ENCODE peak calls at places on chromosomes 12 and 14, in six cellular contexts. J is Caki2; E is CD8-positive, alpha-beta memory T cell; L is smooth muscle cell of the brain vasculature; F is lower lobe of right lung; W is kidney tubule cell. U is an unnamed sample.

GRCh38 chr12:53454710-53455109 is 2.8 kb downstream of the PCBP2 start:
- DNase-seq in J (no peak), E (no peak), L (no peak), F (no peak), W (no peak), U (no peak)

GRCh38 chr12:15558915-15559528 is 230.2 kb downstream of the EPS8 start:
- DNase-seq in J (no peak), E (no peak), L (no peak), F (no peak), W (peak), U (peak)

GRCh38 chr12:110059651-110060000 is 11.3 kb upstream of the C12orf76 start:
- DNase-seq in J (no peak), E (no peak), L (no peak), F (no peak), W (no peak), U (no peak)

GRCh38 chr12:53380797-53381738 is 1.1 kb downstream of the SP1 start:
- DNase-seq in J (no peak), E (no peak), L (no peak), F (peak), W (peak), U (no peak)

GRCh38 chr12:52320784-52321400 is at the start of gene KRT83:
- DNase-seq in J (no peak), E (no peak), L (no peak), F (no peak), W (no peak), U (no peak)

GRCh38 chr12:79983492-79983891 is 48.6 kb upstream of the PPP1R12A start:
- DNase-seq in J (peak), E (no peak), L (no peak), F (no peak), W (peak), U (peak)

GRCh38 chr14:20988717-20989116 is 1.1 kb upstream of the METTL17 start:
- DNase-seq in J (no peak), E (no peak), L (no peak), F (no peak), W (peak), U (no peak)

GRCh38 chr12:49507139-49507538 is 31.7 kb upstream of the KCNH3 start:
- DNase-seq in J (peak), E (no peak), L (no peak), F (no peak), W (peak), U (peak)

GRCh38 chr14:22220427-22220826 is 368.6 kb downstream of the DAD1 start:
- DNase-seq in J (no peak), E (no peak), L (no peak), F (no peak), W (peak), U (peak)

GRCh38 chr12:47577213-47577612 is 128.6 kb downstream of the RPAP3 start:
- DNase-seq in J (no peak), E (no peak), L (no peak), F (no peak), W (no peak), U (no peak)